ENCODE peak calls at places on chromosomes 12 and 14, in nine cellular contexts. K, L, V, Z, N, R, W, E and B are unnamed samples.

GRCh38 chr12:4270016-4270669 is 3.4 kb upstream of the CCND2 start:
- DNase-seq in K (no peak), L (no peak), V (no peak), Z (peak; percentile 61), N (no peak), R (no peak), W (no peak), E (no peak), B (no peak)

GRCh38 chr12:92493816-92494215 is 209.0 kb upstream of the PLEKHG7 start:
- DNase-seq in K (no peak), L (no peak), V (no peak), Z (no peak), N (no peak), R (peak; percentile 86), W (peak; percentile 32), E (no peak), B (no peak)

GRCh38 chr14:43479751-43480150 is 1027.3 kb downstream of the FSCB start:
- DNase-seq in K (no peak), L (no peak), V (no peak), Z (no peak), N (no peak), R (no peak), W (no peak), E (no peak), B (no peak)

GRCh38 chr14:43981135-43981787 is 525.8 kb downstream of the FSCB start:
- DNase-seq in K (no peak), L (no peak), V (no peak), Z (no peak), N (no peak), R (no peak), W (no peak), E (no peak), B (no peak)

GRCh38 chr12:73383584-73384229 is 1111.5 kb downstream of the TRHDE start:
- DNase-seq in K (no peak), L (no peak), V (no peak), Z (no peak), N (no peak), R (no peak), W (no peak), E (no peak), B (no peak)

GRCh38 chr12:132761911-132762583 is 415 bp upstream of the ANKLE2 start:
- DNase-seq in K (peak; percentile 74), L (peak; percentile 81), V (peak; percentile 93), Z (peak; percentile 88), N (peak; percentile 96), R (peak; percentile 95), W (peak; percentile 88), E (peak; percentile 50), B (no peak)

GRCh38 chr14:72745991-72746980 is 147.6 kb downstream of the DPF3 start:
- DNase-seq in K (no peak), L (peak; percentile 100), V (no peak), Z (no peak), N (no peak), R (peak; percentile 10), W (no peak), E (no peak), B (no peak)

GRCh38 chr14:55107766-55108554 is 21.1 kb upstream of the LGALS3 start:
- DNase-seq in K (peak; percentile 74), L (peak; percentile 17), V (peak; percentile 48), Z (peak; percentile 18), N (peak; percentile 98), R (peak; percentile 40), W (peak; percentile 95), E (peak; percentile 84), B (peak; percentile 60)

GRCh38 chr14:100386121-100386520 is 63.0 kb downstream of the SLC25A47 start:
- DNase-seq in K (no peak), L (no peak), V (no peak), Z (no peak), N (no peak), R (no peak), W (no peak), E (no peak), B (no peak)

GRCh38 chr14:65131176-65131765 is 29.0 kb upstream of the MAX start:
- DNase-seq in K (no peak), L (no peak), V (no peak), Z (no peak), N (no peak), R (no peak), W (peak; percentile 7), E (peak; percentile 34), B (no peak)

GRCh38 chr12:32098112-32098511 is 8.5 kb upstream of the BICD1 start:
- DNase-seq in K (no peak), L (no peak), V (no peak), Z (no peak), N (no peak), R (no peak), W (no peak), E (no peak), B (no peak)

GRCh38 chr12:126936181-126936851 is 1330.7 kb upstream of the TMEM132C start:
- DNase-seq in K (no peak), L (no peak), V (no peak), Z (peak; percentile 1), N (no peak), R (peak; percentile 64), W (no peak), E (no peak), B (peak; percentile 5)